ENCODE peak calls at places on chromosomes 1 and 21, in four cellular contexts. J is PC-9, S is GM23338, I is OCI-LY7. F is an unnamed sample.
A peak's percentile ranks its signal among the peaks of the same experiment; 100 is the strongest.

GRCh38 chr1:15400627-15401026 is 9.1 kb upstream of the EFHD2 start:
- DNase-seq in J (no peak), I (no peak), S (no peak), F (no peak)

GRCh38 chr1:44776749-44777068 is 1.4 kb downstream of the RPS8 start:
- DNase-seq in S (no peak), J (no peak), I (no peak), F (no peak)

GRCh38 chr21:44846485-44847260 is 26.8 kb downstream of the PTTG1IP start:
- DNase-seq in I (no peak), S (no peak), J (no peak), F (no peak)

GRCh38 chr1:61967750-61968149 is 225.5 kb downstream of the PATJ start:
- DNase-seq in J (no peak), I (no peak), S (no peak), F (no peak)

GRCh38 chr21:35219719-35220118 is 170.6 kb upstream of the RUNX1 start:
- DNase-seq in S (no peak), J (no peak), I (no peak), F (no peak)

GRCh38 chr1:3858231-3858981 is 1.1 kb downstream of the DFFB start:
- DNase-seq in I (peak; percentile 51), S (peak; percentile 50), J (no peak), F (peak; percentile 50)

GRCh38 chr1:65434255-65434654 is 13.8 kb downstream of the LEPR start:
- DNase-seq in I (no peak), S (no peak), J (no peak), F (no peak)

GRCh38 chr1:10900265-10900651 is 103.8 kb upstream of the CASZ1 start:
- DNase-seq in J (peak; percentile 73), S (no peak), I (no peak), F (no peak)

GRCh38 chr1:243758647-243759046 is 91.4 kb downstream of the AKT3 start:
- DNase-seq in S (peak; percentile 36), I (no peak), J (no peak), F (no peak)

GRCh38 chr1:221089273-221089672 is 210.0 kb downstream of the HLX start:
- DNase-seq in J (peak; percentile 65), I (no peak), S (no peak), F (no peak)

GRCh38 chr1:165062346-165062745 is 294.2 kb downstream of the LMX1A start:
- DNase-seq in I (no peak), S (no peak), J (no peak), F (no peak)

GRCh38 chr1:172451002-172451443 is 7.2 kb upstream of the PIGC start:
- DNase-seq in S (no peak), J (peak; percentile 81), I (no peak), F (no peak)

GRCh38 chr1:34070201-34070836 is 94.7 kb downstream of the CSMD2 start:
- DNase-seq in S (no peak), J (no peak), I (no peak), F (no peak)

GRCh38 chr1:27491748-27492700 is 2.1 kb upstream of the WASF2 start:
- DNase-seq in J (no peak), I (peak; percentile 38), S (no peak), F (no peak)

GRCh38 chr1:79259390-79260336 is 253.1 kb upstream of the ADGRL4 start:
- DNase-seq in I (peak; percentile 26), S (peak; percentile 62), J (no peak), F (no peak)

GRCh38 chr1:26827663-26828062 is 1.2 kb downstream of the ZDHHC18 start:
- DNase-seq in S (peak; percentile 43), J (no peak), I (no peak), F (no peak)

GRCh38 chr21:41426656-41427311 is 745 bp downstream of the MX1 start:
- DNase-seq in I (no peak), S (peak; percentile 51), J (no peak), F (peak; percentile 46)

GRCh38 chr21:41427556-41427955 is 1.5 kb downstream of the MX1 start:
- DNase-seq in I (no peak), J (no peak), S (no peak), F (no peak)

GRCh38 chr21:41429305-41429704 is 3.3 kb downstream of the MX1 start:
- DNase-seq in I (no peak), S (no peak), J (no peak), F (no peak)

GRCh38 chr21:41428847-41429246 is 2.8 kb downstream of the MX1 start:
- DNase-seq in J (no peak), S (no peak), I (no peak), F (no peak)

GRCh38 chr21:41428311-41428710 is 2.3 kb downstream of the MX1 start:
- DNase-seq in S (no peak), J (no peak), I (no peak), F (no peak)
- H3K79me2 ChIP-seq in S (no peaks in the 10 kb centered on the region), J (no peaks in the 10 kb centered on the region), I (no peaks in the 10 kb centered on the region), F (peaks cover 8% of the 10 kb centered on the region)

DNA sequence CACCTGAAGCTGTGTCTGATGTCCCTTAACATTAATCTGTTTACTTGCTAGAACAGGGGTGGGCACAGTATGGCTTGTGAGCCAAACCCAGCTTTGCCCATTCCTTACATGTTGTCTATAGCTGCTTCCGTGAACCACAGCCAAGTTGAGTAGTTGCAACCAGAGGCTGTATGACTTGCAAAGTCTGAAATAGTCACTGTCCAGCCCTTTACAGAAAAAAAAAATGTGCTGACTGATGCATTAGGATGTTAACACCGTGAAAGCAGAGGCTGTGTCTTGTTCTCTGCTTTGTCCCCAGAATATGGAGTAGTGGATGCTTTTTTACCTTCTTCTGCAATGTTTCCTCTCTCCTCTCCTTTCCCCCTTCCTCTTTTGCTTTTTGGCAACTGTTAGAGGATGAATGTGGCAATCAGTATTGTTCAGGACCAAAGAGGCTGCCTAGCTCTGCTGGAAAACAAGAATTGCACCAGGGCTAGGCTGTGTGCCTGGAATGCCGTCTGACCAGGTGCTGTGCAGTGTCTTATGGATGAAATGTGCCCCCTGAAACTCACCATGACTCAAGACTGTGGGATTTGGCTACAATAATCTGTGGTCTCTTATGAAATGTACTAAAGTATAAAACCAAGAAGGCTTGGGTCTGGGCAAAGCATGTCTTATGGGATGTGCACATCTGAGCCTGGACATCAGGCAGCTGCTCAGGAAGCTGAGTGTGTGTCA is 79.6 kb upstream of the GCLM start:
- DNase-seq in S (no peak), I (no peak), J (peak; percentile 100), F (no peak)
- H3K9me2 ChIP-seq in S (no peaks in the 10 kb centered on the region), I (no peaks in the 10 kb centered on the region), J (no peaks in the 10 kb centered on the region), F (no peaks in the 10 kb centered on the region)

GRCh38 chr1:89673251-89673650 is 40.3 kb downstream of the LRRC8C start:
- DNase-seq in I (no peak), S (no peak), J (no peak), F (no peak)
- H3K79me2 ChIP-seq in I (peaks cover 29% of the 10 kb centered on the region), S (no peaks in the 10 kb centered on the region), J (no peaks in the 10 kb centered on the region), F (no peaks in the 10 kb centered on the region)

DNA sequence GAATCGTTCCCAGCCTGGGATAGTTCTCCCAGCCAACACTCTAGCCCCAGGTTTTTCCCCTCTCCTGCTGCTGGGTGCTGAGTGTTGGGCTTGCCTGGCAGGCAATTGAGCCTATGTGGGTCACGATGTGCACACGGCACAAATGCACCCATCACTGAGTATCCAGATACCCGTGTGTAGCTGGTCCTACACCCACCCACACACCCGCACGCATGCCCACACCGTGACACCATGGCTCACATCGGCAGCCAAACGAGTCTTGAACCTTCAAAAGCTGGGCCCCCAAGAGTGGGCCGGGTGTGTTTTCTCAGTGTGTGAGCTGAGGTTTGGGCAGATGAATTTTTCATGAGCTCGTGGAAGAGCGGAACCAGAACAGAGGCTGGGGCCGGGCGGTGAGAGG is 188.5 kb downstream of the GRIK3 start:
- DNase-seq in S (no peak), J (no peak), I (no peak), F (no peak)
- H3K9me2 ChIP-seq in S (no peaks in the 10 kb centered on the region), J (no peaks in the 10 kb centered on the region), I (no peaks in the 10 kb centered on the region), F (no peaks in the 10 kb centered on the region)

DNA sequence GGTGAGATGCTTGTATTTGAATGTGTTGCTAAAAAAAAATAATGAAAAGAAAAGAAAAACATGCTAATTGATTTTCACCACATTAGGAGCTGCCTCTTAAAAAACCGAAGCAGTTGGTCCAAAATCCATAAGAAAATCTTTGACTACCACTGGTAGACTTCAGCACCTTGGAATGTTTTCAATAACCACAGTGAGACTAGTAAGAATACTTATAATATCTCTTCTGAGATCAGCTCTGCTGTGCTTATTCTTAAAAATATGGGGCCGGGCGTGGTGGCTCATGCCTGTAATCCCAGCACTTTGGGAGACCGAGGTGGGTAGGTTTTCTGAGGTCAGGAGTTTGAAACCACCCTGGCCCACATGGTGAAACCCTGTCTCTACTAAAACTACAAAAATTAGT is 15.1 kb downstream of the NFYC start:
- DNase-seq in I (no peak), J (no peak), S (no peak), F (no peak)
- H3K79me2 ChIP-seq in I (peaks cover 99% of the 10 kb centered on the region), J (peaks cover 84% of the 10 kb centered on the region), S (peaks cover 92% of the 10 kb centered on the region), F (peaks cover 89% of the 10 kb centered on the region)

DNA sequence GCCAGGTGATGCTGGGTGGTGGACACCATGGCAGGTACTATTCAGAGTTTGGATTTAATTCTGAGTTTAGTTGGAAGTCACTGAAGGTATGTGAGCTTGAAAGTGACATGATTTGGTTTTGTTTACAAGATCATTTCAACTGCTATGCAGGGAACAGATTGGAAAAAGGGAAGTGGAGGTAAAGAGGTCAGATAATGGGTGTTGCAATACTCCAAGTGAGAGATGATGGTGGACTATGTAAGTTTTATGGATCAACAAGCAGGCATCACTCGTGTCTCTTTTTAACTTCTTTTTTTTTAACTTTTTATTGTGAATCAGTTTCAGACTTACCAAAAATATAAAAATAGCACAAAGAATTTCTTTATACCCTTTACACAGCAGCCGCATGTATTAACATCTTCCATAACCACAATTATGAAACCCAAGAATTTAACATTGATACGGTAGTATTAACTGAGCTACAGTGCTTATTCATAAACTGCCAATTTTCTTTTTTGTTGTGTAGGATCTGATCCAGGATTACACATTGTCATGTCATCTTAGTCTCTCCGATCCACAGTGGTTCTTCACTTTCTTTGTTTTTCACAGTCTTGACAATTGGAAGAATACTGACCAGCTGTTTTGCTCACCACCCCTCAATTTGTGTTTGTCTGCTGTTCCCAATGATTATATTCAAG is 24.9 kb upstream of the NHLH2 start:
- DNase-seq in J (no peak), I (no peak), S (no peak), F (no peak)
- H3K9me2 ChIP-seq in J (no peaks in the 10 kb centered on the region), I (no peaks in the 10 kb centered on the region), S (no peaks in the 10 kb centered on the region), F (no peaks in the 10 kb centered on the region)

GRCh38 chr21:17513214-17514123 is 626 bp downstream of the CXADR start:
- DNase-seq in I (peak; percentile 57), S (peak; percentile 52), J (no peak), F (no peak)

GRCh38 chr21:17519208-17519738 is 6.4 kb downstream of the CXADR start:
- DNase-seq in S (no peak), I (no peak), J (no peak), F (no peak)

GRCh38 chr21:17512245-17513213 is at the start of gene CXADR:
- DNase-seq in I (peak; percentile 93), S (peak; percentile 95), J (peak; percentile 76), F (no peak)

GRCh38 chr21:17519965-17520364 is 7.1 kb downstream of the CXADR start:
- DNase-seq in S (no peak), J (no peak), I (no peak), F (no peak)

DNA sequence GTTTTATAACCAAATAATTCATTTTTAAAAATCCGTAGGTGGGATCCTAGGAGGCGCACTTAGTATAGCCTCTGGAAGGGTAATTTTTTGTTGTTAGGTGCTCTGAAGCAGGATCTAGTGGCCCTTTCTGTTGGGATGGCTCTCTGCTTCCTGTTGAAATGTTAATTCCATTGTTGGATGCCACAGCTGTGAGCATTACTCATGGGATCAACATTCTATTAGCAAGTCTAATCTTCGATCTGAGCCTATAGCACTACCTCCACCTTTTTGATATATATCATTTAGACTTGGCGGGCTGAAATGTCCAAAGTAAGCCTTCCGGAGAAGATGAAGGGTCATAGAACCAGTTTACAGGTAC is 1.3 kb downstream of the CXADR start:
- DNase-seq in I (no peak), J (peak; percentile 81), S (peak; percentile 91), F (no peak)
- H3K79me2 ChIP-seq in I (peaks cover 20% of the 10 kb centered on the region), J (peaks cover 54% of the 10 kb centered on the region), S (peaks cover 57% of the 10 kb centered on the region), F (no peaks in the 10 kb centered on the region)